ENCODE peak calls at places on chromosomes 5 and 9, in nine cellular contexts. One of them, this sample, is unnamed.

GRCh38 chr9:129414377-129415021 is 206.4 kb downstream of the C9orf50 start:
- DNase-seq in GM23338: peak
- DNase-seq in K562: no peak
- DNase-seq in sigmoid colon: peak
- DNase-seq in HL-60: peak
- DNase-seq in stomach: no peak
- DNase-seq in HCT116: no peak
- DNase-seq in suprapubic skin: no peak
- DNase-seq in SK-N-SH: no peak
- DNase-seq in this sample: no peak

GRCh38 chr5:61768692-61769281 is 436.7 kb downstream of the ZSWIM6 start:
- DNase-seq in stomach: peak
- DNase-seq in GM23338: peak
- DNase-seq in suprapubic skin: no peak
- DNase-seq in K562: peak
- DNase-seq in SK-N-SH: peak
- DNase-seq in HL-60: no peak
- DNase-seq in sigmoid colon: no peak
- DNase-seq in HCT116: peak
- DNase-seq in this sample: peak

GRCh38 chr9:76107487-76107886 is 217.0 kb downstream of the PCSK5 start:
- DNase-seq in suprapubic skin: no peak
- DNase-seq in stomach: no peak
- DNase-seq in HCT116: no peak
- DNase-seq in K562: no peak
- DNase-seq in HL-60: no peak
- DNase-seq in GM23338: no peak
- DNase-seq in SK-N-SH: no peak
- DNase-seq in sigmoid colon: peak
- DNase-seq in this sample: no peak

GRCh38 chr9:100104314-100104713 is 5.3 kb downstream of the INVS start:
- DNase-seq in stomach: no peak
- DNase-seq in SK-N-SH: no peak
- DNase-seq in K562: no peak
- DNase-seq in HL-60: no peak
- DNase-seq in sigmoid colon: no peak
- DNase-seq in suprapubic skin: no peak
- DNase-seq in GM23338: peak
- DNase-seq in HCT116: no peak
- DNase-seq in this sample: no peak

GRCh38 chr9:127954831-127955293 is 17.2 kb upstream of the DPM2 start:
- DNase-seq in HCT116: no peak
- DNase-seq in sigmoid colon: no peak
- DNase-seq in SK-N-SH: peak
- DNase-seq in HL-60: no peak
- DNase-seq in stomach: no peak
- DNase-seq in GM23338: no peak
- DNase-seq in suprapubic skin: no peak
- DNase-seq in K562: no peak
- DNase-seq in this sample: no peak

GRCh38 chr5:124633209-124633608 is 113.2 kb downstream of the ZNF608 start:
- DNase-seq in suprapubic skin: no peak
- DNase-seq in GM23338: no peak
- DNase-seq in stomach: no peak
- DNase-seq in HCT116: no peak
- DNase-seq in SK-N-SH: no peak
- DNase-seq in sigmoid colon: no peak
- DNase-seq in K562: no peak
- DNase-seq in HL-60: no peak
- DNase-seq in this sample: no peak

GRCh38 chr5:10559883-10560282 is 4.0 kb upstream of the ANKRD33B start:
- DNase-seq in suprapubic skin: no peak
- DNase-seq in sigmoid colon: no peak
- DNase-seq in GM23338: no peak
- DNase-seq in HCT116: no peak
- DNase-seq in SK-N-SH: no peak
- DNase-seq in HL-60: no peak
- DNase-seq in K562: peak
- DNase-seq in stomach: no peak
- DNase-seq in this sample: no peak

GRCh38 chr5:81097733-81098132 is 135.4 kb upstream of the CKMT2 start:
- DNase-seq in stomach: no peak
- DNase-seq in HCT116: no peak
- DNase-seq in suprapubic skin: no peak
- DNase-seq in K562: no peak
- DNase-seq in SK-N-SH: no peak
- DNase-seq in GM23338: peak
- DNase-seq in sigmoid colon: no peak
- DNase-seq in HL-60: no peak
- DNase-seq in this sample: no peak

GRCh38 chr9:13948037-13948436 is 365.9 kb downstream of the NFIB start:
- DNase-seq in SK-N-SH: no peak
- DNase-seq in HL-60: no peak
- DNase-seq in K562: no peak
- DNase-seq in sigmoid colon: no peak
- DNase-seq in stomach: no peak
- DNase-seq in GM23338: no peak
- DNase-seq in HCT116: no peak
- DNase-seq in suprapubic skin: no peak
- DNase-seq in this sample: no peak

GRCh38 chr5:30453168-30453567 is 740.3 kb upstream of the CDH6 start:
- DNase-seq in HL-60: no peak
- DNase-seq in K562: no peak
- DNase-seq in GM23338: no peak
- DNase-seq in SK-N-SH: no peak
- DNase-seq in HCT116: no peak
- DNase-seq in suprapubic skin: no peak
- DNase-seq in sigmoid colon: no peak
- DNase-seq in stomach: no peak
- DNase-seq in this sample: no peak

GRCh38 chr9:112861638-112862555 is 28.8 kb downstream of the SLC46A2 start:
- DNase-seq in stomach: no peak
- DNase-seq in HL-60: peak
- DNase-seq in suprapubic skin: no peak
- DNase-seq in sigmoid colon: peak
- DNase-seq in SK-N-SH: no peak
- DNase-seq in K562: no peak
- DNase-seq in GM23338: no peak
- DNase-seq in HCT116: no peak
- DNase-seq in this sample: no peak

GRCh38 chr9:72102520-72102919 is 42.1 kb upstream of the C9orf57 start:
- DNase-seq in sigmoid colon: no peak
- DNase-seq in SK-N-SH: no peak
- DNase-seq in HCT116: no peak
- DNase-seq in stomach: no peak
- DNase-seq in GM23338: no peak
- DNase-seq in HL-60: no peak
- DNase-seq in suprapubic skin: no peak
- DNase-seq in K562: no peak
- DNase-seq in this sample: no peak

GRCh38 chr5:11046160-11046559 is 285.1 kb upstream of the DAP start:
- DNase-seq in K562: no peak
- DNase-seq in suprapubic skin: no peak
- DNase-seq in HL-60: no peak
- DNase-seq in SK-N-SH: no peak
- DNase-seq in sigmoid colon: no peak
- DNase-seq in HCT116: no peak
- DNase-seq in GM23338: peak
- DNase-seq in stomach: no peak
- DNase-seq in this sample: peak

GRCh38 chr5:126383755-126384154 is 39.5 kb upstream of the GRAMD2B start:
- DNase-seq in suprapubic skin: no peak
- DNase-seq in HCT116: no peak
- DNase-seq in stomach: no peak
- DNase-seq in SK-N-SH: no peak
- DNase-seq in K562: no peak
- DNase-seq in GM23338: no peak
- DNase-seq in HL-60: no peak
- DNase-seq in sigmoid colon: no peak
- DNase-seq in this sample: no peak

GRCh38 chr5:57366744-57367143 is 115.9 kb downstream of the ACTBL2 start:
- DNase-seq in HL-60: no peak
- DNase-seq in suprapubic skin: no peak
- DNase-seq in HCT116: peak
- DNase-seq in stomach: no peak
- DNase-seq in sigmoid colon: no peak
- DNase-seq in GM23338: no peak
- DNase-seq in SK-N-SH: no peak
- DNase-seq in K562: no peak
- DNase-seq in this sample: peak

GRCh38 chr9:33840381-33840780 is 23.4 kb downstream of the UBE2R2 start:
- DNase-seq in stomach: no peak
- DNase-seq in HCT116: no peak
- DNase-seq in HL-60: no peak
- DNase-seq in K562: no peak
- DNase-seq in GM23338: no peak
- DNase-seq in sigmoid colon: no peak
- DNase-seq in suprapubic skin: no peak
- DNase-seq in SK-N-SH: no peak
- DNase-seq in this sample: no peak

GRCh38 chr9:13992136-13992798 is 321.7 kb downstream of the NFIB start:
- DNase-seq in K562: no peak
- DNase-seq in GM23338: no peak
- DNase-seq in HCT116: no peak
- DNase-seq in sigmoid colon: no peak
- DNase-seq in HL-60: no peak
- DNase-seq in SK-N-SH: no peak
- DNase-seq in stomach: no peak
- DNase-seq in suprapubic skin: no peak
- DNase-seq in this sample: no peak

GRCh38 chr9:93237535-93237934 is 53.6 kb downstream of the WNK2 start:
- DNase-seq in stomach: no peak
- DNase-seq in HL-60: peak
- DNase-seq in suprapubic skin: no peak
- DNase-seq in SK-N-SH: no peak
- DNase-seq in HCT116: no peak
- DNase-seq in GM23338: no peak
- DNase-seq in K562: no peak
- DNase-seq in sigmoid colon: no peak
- DNase-seq in this sample: no peak

GRCh38 chr5:82734291-82734690 is 342.9 kb downstream of the TMEM167A start:
- DNase-seq in sigmoid colon: no peak
- DNase-seq in HL-60: no peak
- DNase-seq in SK-N-SH: no peak
- DNase-seq in suprapubic skin: no peak
- DNase-seq in K562: no peak
- DNase-seq in stomach: no peak
- DNase-seq in GM23338: no peak
- DNase-seq in HCT116: no peak
- DNase-seq in this sample: no peak

GRCh38 chr5:139752506-139753350 is 42.9 kb upstream of the PSD2 start:
- DNase-seq in HL-60: no peak
- DNase-seq in suprapubic skin: no peak
- DNase-seq in stomach: no peak
- DNase-seq in sigmoid colon: no peak
- DNase-seq in HCT116: no peak
- DNase-seq in GM23338: no peak
- DNase-seq in K562: peak
- DNase-seq in SK-N-SH: peak
- DNase-seq in this sample: no peak
- TF ChIP-seq POLR2AphosphoS5 in HL-60: no peak
- TF ChIP-seq POLR2AphosphoS5 in suprapubic skin: no peak
- TF ChIP-seq POLR2AphosphoS5 in stomach: no peak
- TF ChIP-seq POLR2AphosphoS5 in sigmoid colon: no peak
- TF ChIP-seq POLR2AphosphoS5 in HCT116: no peak
- TF ChIP-seq POLR2AphosphoS5 in GM23338: no peak
- TF ChIP-seq POLR2AphosphoS5 in K562: no peak
- TF ChIP-seq POLR2AphosphoS5 in SK-N-SH: no peak
- TF ChIP-seq POLR2AphosphoS5 in this sample: no peak

GRCh38 chr5:73912755-73913365 is 286.9 kb downstream of the ARHGEF28 start:
- DNase-seq in HCT116: no peak
- DNase-seq in sigmoid colon: no peak
- DNase-seq in HL-60: no peak
- DNase-seq in K562: no peak
- DNase-seq in suprapubic skin: no peak
- DNase-seq in GM23338: no peak
- DNase-seq in stomach: no peak
- DNase-seq in SK-N-SH: no peak
- DNase-seq in this sample: no peak

GRCh38 chr5:73921746-73922145 is 295.8 kb downstream of the ARHGEF28 start:
- DNase-seq in HL-60: no peak
- DNase-seq in stomach: no peak
- DNase-seq in SK-N-SH: no peak
- DNase-seq in sigmoid colon: no peak
- DNase-seq in K562: no peak
- DNase-seq in HCT116: no peak
- DNase-seq in suprapubic skin: no peak
- DNase-seq in GM23338: no peak
- DNase-seq in this sample: no peak

GRCh38 chr5:73913971-73914370 is 288.0 kb downstream of the ARHGEF28 start:
- DNase-seq in K562: no peak
- DNase-seq in suprapubic skin: no peak
- DNase-seq in HCT116: no peak
- DNase-seq in GM23338: no peak
- DNase-seq in sigmoid colon: no peak
- DNase-seq in stomach: no peak
- DNase-seq in HL-60: no peak
- DNase-seq in SK-N-SH: no peak
- DNase-seq in this sample: no peak

GRCh38 chr5:73918791-73919221 is 292.8 kb downstream of the ARHGEF28 start:
- DNase-seq in HL-60: no peak
- DNase-seq in HCT116: no peak
- DNase-seq in sigmoid colon: no peak
- DNase-seq in GM23338: no peak
- DNase-seq in K562: no peak
- DNase-seq in SK-N-SH: no peak
- DNase-seq in suprapubic skin: no peak
- DNase-seq in stomach: no peak
- DNase-seq in this sample: no peak

GRCh38 chr5:73917433-73917832 is 291.4 kb downstream of the ARHGEF28 start:
- DNase-seq in HCT116: no peak
- DNase-seq in SK-N-SH: no peak
- DNase-seq in sigmoid colon: no peak
- DNase-seq in GM23338: peak
- DNase-seq in K562: no peak
- DNase-seq in suprapubic skin: no peak
- DNase-seq in stomach: peak
- DNase-seq in HL-60: no peak
- DNase-seq in this sample: no peak
- TF ChIP-seq POLR2AphosphoS5 in HCT116: no peak
- TF ChIP-seq POLR2AphosphoS5 in SK-N-SH: no peak
- TF ChIP-seq POLR2AphosphoS5 in sigmoid colon: no peak
- TF ChIP-seq POLR2AphosphoS5 in GM23338: no peak
- TF ChIP-seq POLR2AphosphoS5 in K562: no peak
- TF ChIP-seq POLR2AphosphoS5 in suprapubic skin: no peak
- TF ChIP-seq POLR2AphosphoS5 in stomach: no peak
- TF ChIP-seq POLR2AphosphoS5 in HL-60: no peak
- TF ChIP-seq POLR2AphosphoS5 in this sample: no peak

GRCh38 chr5:170576602-170577584 is 73.1 kb downstream of the KCNIP1 start:
- DNase-seq in K562: no peak
- DNase-seq in GM23338: no peak
- DNase-seq in sigmoid colon: no peak
- DNase-seq in HL-60: no peak
- DNase-seq in HCT116: no peak
- DNase-seq in SK-N-SH: no peak
- DNase-seq in suprapubic skin: no peak
- DNase-seq in stomach: no peak
- DNase-seq in this sample: no peak
- TF ChIP-seq POLR2AphosphoS5 in K562: no peak
- TF ChIP-seq POLR2AphosphoS5 in GM23338: no peak
- TF ChIP-seq POLR2AphosphoS5 in sigmoid colon: no peak
- TF ChIP-seq POLR2AphosphoS5 in HL-60: no peak
- TF ChIP-seq POLR2AphosphoS5 in HCT116: no peak
- TF ChIP-seq POLR2AphosphoS5 in SK-N-SH: no peak
- TF ChIP-seq POLR2AphosphoS5 in suprapubic skin: no peak
- TF ChIP-seq POLR2AphosphoS5 in stomach: no peak
- TF ChIP-seq POLR2AphosphoS5 in this sample: no peak

GRCh38 chr9:126366366-126367011 is 39.9 kb downstream of the MVB12B start:
- DNase-seq in HL-60: no peak
- DNase-seq in K562: no peak
- DNase-seq in GM23338: no peak
- DNase-seq in SK-N-SH: no peak
- DNase-seq in stomach: no peak
- DNase-seq in HCT116: no peak
- DNase-seq in suprapubic skin: no peak
- DNase-seq in sigmoid colon: peak
- DNase-seq in this sample: no peak
- TF ChIP-seq POLR2AphosphoS5 in HL-60: no peak
- TF ChIP-seq POLR2AphosphoS5 in K562: no peak
- TF ChIP-seq POLR2AphosphoS5 in GM23338: no peak
- TF ChIP-seq POLR2AphosphoS5 in SK-N-SH: no peak
- TF ChIP-seq POLR2AphosphoS5 in stomach: no peak
- TF ChIP-seq POLR2AphosphoS5 in HCT116: no peak
- TF ChIP-seq POLR2AphosphoS5 in suprapubic skin: no peak
- TF ChIP-seq POLR2AphosphoS5 in sigmoid colon: peak
- TF ChIP-seq POLR2AphosphoS5 in this sample: no peak

This sample was measured in Panc1.